ENCODE peak calls at places on chromosomes 11 and 22, in four cellular contexts. K, S, B and O are unnamed samples.
A peak's percentile ranks its signal among the peaks of the same experiment; 100 is the strongest.

GRCh38 chr11:33863418-33864172 is 28.3 kb downstream of the LMO2 start:
- DNase-seq in K (no peak), S (no peak), B (no peak), O (no peak)

GRCh38 chr11:1256257-1257045 is 33.6 kb downstream of the MUC5B start:
- DNase-seq in K (no peak), S (no peak), B (no peak), O (no peak)

GRCh38 chr11:36304349-36304748 is 8.3 kb downstream of the PRR5L start:
- DNase-seq in K (no peak), S (no peak), B (no peak), O (no peak)

GRCh38 chr22:44926491-44927415 is 83.1 kb downstream of the PHF21B start:
- DNase-seq in K (no peak), S (no peak), B (no peak), O (no peak)

GRCh38 chr11:36265793-36266628 is 23.2 kb downstream of the COMMD9 start:
- DNase-seq in K (peak; percentile 69), S (peak; percentile 16), B (no peak), O (peak; percentile 71)

GRCh38 chr11:115452245-115452644 is 52.0 kb downstream of the CADM1 start:
- DNase-seq in K (no peak), S (peak; percentile 20), B (no peak), O (no peak)

GRCh38 chr11:23976776-23977380 is 520.0 kb upstream of the LUZP2 start:
- DNase-seq in K (no peak), S (no peak), B (no peak), O (no peak)

GRCh38 chr11:85889676-85890579 is 34.7 kb downstream of the CCDC83 start:
- DNase-seq in K (peak; percentile 17), S (peak; percentile 13), B (no peak), O (peak; percentile 44)

GRCh38 chr11:36379653-36380052 is 83.6 kb downstream of the PRR5L start:
- DNase-seq in K (no peak), S (no peak), B (no peak), O (no peak)

GRCh38 chr22:25903294-25903693 is 161.3 kb downstream of the MYO18B start:
- DNase-seq in K (peak; percentile 31), S (no peak), B (no peak), O (no peak)

GRCh38 chr22:30340911-30341685 is 14.4 kb upstream of the TBC1D10A start:
- DNase-seq in K (no peak), S (no peak), B (no peak), O (no peak)

GRCh38 chr11:88320149-88320559 is 17.4 kb downstream of the CTSC start:
- DNase-seq in K (no peak), S (no peak), B (no peak), O (no peak)

DNA sequence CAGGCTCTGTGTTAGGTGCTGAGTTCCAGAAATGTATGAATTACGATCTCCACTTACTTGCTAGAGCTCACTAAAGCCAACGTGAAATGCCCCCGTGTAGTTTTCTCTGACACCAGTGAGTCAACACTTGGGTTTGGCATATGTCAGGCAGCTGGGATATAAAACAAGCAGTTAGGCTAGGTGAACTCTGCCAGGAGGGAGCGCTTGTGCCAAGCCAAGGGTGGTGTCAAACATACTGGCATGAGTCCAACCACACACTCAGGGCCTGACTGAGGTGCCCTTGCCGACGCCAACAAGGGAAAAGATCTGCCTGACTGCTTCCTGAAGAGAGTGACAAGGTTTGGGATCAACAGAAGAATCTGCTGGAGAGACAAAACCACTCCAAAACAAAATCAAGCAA is 167.8 kb upstream of the NARS2 start:
- DNase-seq in K (no peak), S (no peak), B (no peak), O (no peak)
- TF ChIP-seq SUZ12 in K (no peak), S (no peak), B (no peak), O (no peak)

GRCh38 chr11:66745356-66746235 is 16.6 kb upstream of the SPTBN2 start:
- DNase-seq in K (no peak), S (no peak), B (no peak), O (no peak)
- H3K9ac ChIP-seq in K (no peak overlapping the region), S (peak overlapping the region; percentile 80), B (peak overlapping the region; percentile 75), O (peak overlapping the region; percentile 97)

DNA sequence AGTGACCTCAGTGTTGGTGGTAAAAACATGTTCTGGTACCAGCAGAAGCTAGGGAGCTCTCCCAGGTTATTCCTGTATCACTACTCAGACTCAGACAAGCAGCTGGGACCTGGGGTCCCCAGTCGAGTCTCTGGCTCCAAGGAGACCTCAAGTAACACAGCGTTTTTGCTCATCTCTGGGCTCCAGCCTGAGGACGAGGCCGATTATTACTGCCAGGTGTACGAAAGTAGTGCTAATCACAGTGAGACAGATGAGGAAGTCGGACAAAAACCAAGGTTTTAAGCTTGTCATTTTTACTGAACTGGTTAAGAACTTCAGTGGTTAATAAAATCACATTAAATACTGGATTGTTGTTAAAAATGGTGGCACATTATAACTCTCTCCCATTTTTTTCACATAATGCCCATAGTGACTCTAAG is 42.7 kb upstream of the VPREB1 start:
- DNase-seq in K (no peak), S (no peak), B (no peak), O (no peak)
- H3K27me3 ChIP-seq in K (peaks cover 99% of the 10 kb centered on the region), S (peaks cover 1% of the 10 kb centered on the region), B (no peaks in the 10 kb centered on the region), O (peaks cover 97% of the 10 kb centered on the region)

DNA sequence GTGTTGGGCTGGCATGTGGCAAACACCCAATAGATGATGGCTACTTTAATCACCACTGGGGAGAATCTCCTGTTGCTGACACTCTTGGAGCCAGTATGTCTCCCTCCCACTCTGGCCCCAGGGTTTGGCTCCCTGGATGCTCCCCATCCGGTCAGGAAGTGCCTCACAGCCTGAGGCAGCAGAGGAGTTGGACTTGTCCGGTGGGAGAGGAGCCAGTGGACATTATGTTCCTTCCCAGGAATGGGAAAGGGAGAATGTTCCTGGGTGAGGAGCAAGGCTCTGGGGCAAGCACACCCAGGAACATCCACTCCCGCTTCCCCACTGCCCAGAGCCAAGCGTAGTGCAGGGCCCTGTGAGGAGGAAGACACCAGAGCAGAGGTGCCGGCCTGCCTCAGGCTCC is 84.6 kb upstream of the NAV2 start:
- DNase-seq in K (no peak), S (no peak), B (no peak), O (no peak)
- TF ChIP-seq SUZ12 in K (no peak), S (no peak), B (no peak), O (no peak)

DNA sequence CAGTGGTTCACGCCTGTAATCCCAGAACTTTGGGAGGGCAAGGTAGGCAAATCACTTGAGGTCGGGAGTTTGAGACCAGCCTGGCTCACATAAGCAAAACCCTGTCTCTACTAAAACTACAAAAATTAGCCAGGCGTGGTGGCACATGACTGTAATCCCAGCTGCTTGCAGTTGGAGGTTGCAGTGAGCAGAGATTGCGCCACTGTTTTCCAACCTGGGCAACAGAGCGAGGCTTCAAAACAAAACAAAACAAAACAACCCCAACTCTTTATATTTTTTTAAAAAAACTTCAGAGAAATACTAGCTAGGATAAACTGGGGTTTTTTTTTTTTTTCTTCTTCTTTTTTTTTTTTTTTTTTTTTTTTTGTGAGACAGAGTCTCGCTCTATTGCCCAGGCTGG is 31.8 kb upstream of the RAPSN start:
- DNase-seq in K (no peak), S (no peak), B (no peak), O (no peak)
- H3K9ac ChIP-seq in K (no peak overlapping the region), S (no peak overlapping the region), B (no peak overlapping the region), O (no peak overlapping the region)